ENCODE peak calls at places on chromosomes 16 and 17, in seven cellular contexts. K, M, B, F, H, Q and O are unnamed samples.

GRCh38 chr16:1093284-1094123 is 2.5 kb downstream of the C1QTNF8 start:
- DNase-seq in K (peak), M (no peak), B (no peak), F (no peak), H (no peak), Q (no peak), O (no peak)

GRCh38 chr17:21419299-21420239 is 43.4 kb downstream of the KCNJ12 start:
- DNase-seq in K (no peak), M (no peak), B (no peak), F (no peak), H (no peak), Q (no peak), O (no peak)

GRCh38 chr17:34171245-34171818 is 83.8 kb upstream of the CCL2 start:
- DNase-seq in K (peak), M (peak), B (no peak), F (peak), H (peak), Q (peak), O (peak)

GRCh38 chr16:8878523-8878911 is 3.6 kb upstream of the LITAFD start:
- DNase-seq in K (no peak), M (no peak), B (peak), F (no peak), H (no peak), Q (no peak), O (peak)

GRCh38 chr17:78375401-78376079 is 2.9 kb upstream of the PGS1 start:
- DNase-seq in K (no peak), M (peak), B (peak), F (peak), H (no peak), Q (peak), O (peak)

GRCh38 chr17:38596651-38597050 is 9.1 kb downstream of the SRCIN1 start:
- DNase-seq in K (no peak), M (no peak), B (no peak), F (no peak), H (no peak), Q (no peak), O (no peak)

GRCh38 chr16:65572156-65572555 is 450.3 kb upstream of the CDH11 start:
- DNase-seq in K (no peak), M (no peak), B (peak), F (peak), H (no peak), Q (no peak), O (peak)

GRCh38 chr16:47578573-47578972 is 117.4 kb downstream of the PHKB start:
- DNase-seq in K (no peak), M (no peak), B (no peak), F (no peak), H (no peak), Q (no peak), O (no peak)

GRCh38 chr16:2955779-2956565 is 8.1 kb upstream of the KREMEN2 start:
- DNase-seq in K (no peak), M (no peak), B (no peak), F (no peak), H (no peak), Q (no peak), O (no peak)

GRCh38 chr16:58501242-58502131 is 1.5 kb downstream of the NDRG4 start:
- DNase-seq in K (peak), M (peak), B (no peak), F (no peak), H (no peak), Q (no peak), O (no peak)

GRCh38 chr16:13186813-13187212 is 285.4 kb downstream of the SHISA9 start:
- DNase-seq in K (no peak), M (no peak), B (no peak), F (no peak), H (no peak), Q (no peak), O (no peak)

GRCh38 chr16:90018297-90019200 is 707 bp downstream of the DBNDD1 start:
- DNase-seq in K (no peak), M (no peak), B (no peak), F (peak), H (no peak), Q (no peak), O (no peak)

GRCh38 chr17:29555840-29556239 is 11.0 kb downstream of the ABHD15 start:
- DNase-seq in K (no peak), M (no peak), B (no peak), F (no peak), H (no peak), Q (no peak), O (no peak)

GRCh38 chr16:3065069-3065741 is at the start of gene IL32:
- DNase-seq in K (no peak), M (no peak), B (peak), F (peak), H (peak), Q (peak), O (peak)

GRCh38 chr16:30121741-30122620 is 1.0 kb downstream of the MAPK3 start:
- DNase-seq in K (no peak), M (peak), B (no peak), F (peak), H (peak), Q (peak), O (peak)

GRCh38 chr17:56125830-56126819 is 27.1 kb upstream of the ANKFN1 start:
- DNase-seq in K (peak), M (no peak), B (peak), F (peak), H (no peak), Q (no peak), O (peak)
- TF ChIP-seq CTCF in K (peak), M (peak), B (peak), F (peak), H (peak), Q (peak), O (peak)

DNA sequence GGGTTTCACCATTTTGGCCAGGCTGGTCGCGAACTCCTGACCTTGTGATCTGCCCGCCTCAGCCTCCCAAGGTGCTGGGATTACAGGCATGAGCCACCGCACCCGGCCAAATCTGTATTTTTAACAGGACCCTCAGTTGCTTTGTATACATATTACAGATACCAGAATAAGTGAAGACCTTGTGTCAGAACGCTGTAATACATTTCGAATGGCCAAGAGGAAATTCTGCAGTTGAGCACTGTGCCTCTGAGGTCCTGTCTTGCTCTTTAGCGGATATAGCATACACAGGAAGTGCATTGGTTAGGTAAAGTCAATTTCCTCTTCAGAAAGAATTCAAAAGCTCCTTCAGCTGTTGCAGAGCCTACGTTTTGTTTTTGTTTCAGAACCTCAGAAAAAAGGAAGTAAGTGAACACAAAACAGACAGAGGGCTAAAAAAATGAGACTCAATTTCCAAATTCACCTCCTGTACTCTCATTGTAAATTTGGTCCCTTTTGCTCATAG is 15.7 kb downstream of the CRLF3 start:
- DNase-seq in K (no peak), M (no peak), B (no peak), F (peak), H (no peak), Q (no peak), O (no peak)
- H3K4me3 ChIP-seq in K (no peak), M (no peak), B (no peak), F (peak), H (no peak), Q (no peak), O (no peak)

DNA sequence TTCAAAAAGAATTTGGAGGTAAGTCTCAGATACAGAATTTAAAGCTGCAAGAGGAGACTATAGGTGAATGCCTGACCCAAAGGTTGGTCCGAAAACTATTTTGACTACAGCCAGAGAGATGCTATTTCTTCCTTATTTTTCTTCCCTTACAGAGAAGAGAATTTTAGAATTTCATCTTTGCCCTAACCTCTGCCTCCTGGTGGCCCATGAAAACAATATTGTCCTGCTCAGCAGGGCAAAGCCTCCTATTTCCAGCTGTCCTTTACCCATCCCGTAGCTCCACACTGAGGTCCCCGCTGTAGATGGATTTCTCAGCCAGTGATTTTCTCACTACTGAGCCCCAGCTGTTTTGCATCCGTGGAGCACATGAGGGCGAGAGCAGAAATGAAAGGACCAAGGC is 24.6 kb downstream of the HOXB1 start:
- DNase-seq in K (no peak), M (no peak), B (no peak), F (no peak), H (no peak), Q (no peak), O (no peak)
- TF ChIP-seq CTCF in K (no peak), M (no peak), B (no peak), F (no peak), H (no peak), Q (no peak), O (no peak)

GRCh38 chr16:73233423-73233762 is 185.5 kb upstream of the ZFHX3 start:
- DNase-seq in K (no peak), M (no peak), B (no peak), F (no peak), H (no peak), Q (no peak), O (no peak)
- H3K4me3 ChIP-seq in K (peak), M (peak), B (no peak), F (no peak), H (peak), Q (peak), O (peak)

GRCh38 chr17:62755139-62755851 is 52.8 kb downstream of the MARCHF10 start:
- DNase-seq in K (peak), M (no peak), B (no peak), F (no peak), H (peak), Q (no peak), O (no peak)
- TF ChIP-seq CTCF in K (peak), M (no peak), B (no peak), F (no peak), H (peak), Q (no peak), O (no peak)

GRCh38 chr16:87575027-87575804 is 27.1 kb upstream of the JPH3 start:
- DNase-seq in K (no peak), M (no peak), B (no peak), F (no peak), H (no peak), Q (no peak), O (peak)
- H3K4me3 ChIP-seq in K (no peak), M (no peak), B (no peak), F (no peak), H (no peak), Q (no peak), O (no peak)

DNA sequence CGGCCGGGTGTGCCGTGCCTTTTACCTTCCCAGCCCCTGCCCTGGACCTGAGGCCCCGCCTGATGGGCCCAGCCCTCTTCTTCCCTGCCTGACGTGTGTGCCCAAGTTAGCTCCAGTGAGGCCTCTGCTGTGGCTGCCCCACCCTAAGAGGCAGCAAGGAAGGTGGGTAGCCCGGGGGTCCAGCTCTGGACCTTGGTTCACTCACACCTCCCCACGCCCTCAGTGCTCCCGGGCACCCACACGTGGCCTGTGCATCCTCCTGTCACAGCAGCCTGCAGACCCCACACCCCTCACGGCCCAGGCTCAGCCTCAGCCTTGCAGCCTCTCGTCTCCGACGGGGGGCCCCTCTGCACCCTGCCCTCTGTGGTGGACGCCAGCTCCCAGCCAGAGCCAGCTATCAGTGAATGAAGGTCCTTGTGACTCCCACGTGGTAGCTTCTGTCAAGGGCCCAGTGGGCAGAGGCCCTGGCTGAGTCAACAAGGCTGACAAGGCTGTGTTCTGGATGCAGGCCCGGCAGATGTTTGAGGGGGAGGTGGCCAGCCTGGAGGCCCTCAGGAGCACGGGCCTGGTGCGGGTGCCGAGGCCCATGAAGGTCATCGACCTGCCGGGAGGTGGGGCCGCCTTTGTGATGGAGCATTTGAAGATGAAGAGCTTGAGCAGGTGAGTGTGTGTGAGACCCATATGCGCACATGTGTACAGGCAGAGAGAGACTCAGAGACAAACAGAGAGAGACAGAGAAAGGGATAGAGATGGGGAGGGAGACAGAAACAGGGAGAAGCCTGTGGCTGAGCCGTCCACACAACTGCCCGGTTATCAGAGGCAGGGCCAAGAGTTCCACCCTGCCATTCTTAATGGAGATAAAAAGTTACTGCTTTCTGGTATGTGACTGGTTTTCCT is 2.8 kb downstream of the FN3K start:
- DNase-seq in K (no peak), M (peak), B (no peak), F (no peak), H (peak), Q (peak), O (peak)
- TF ChIP-seq CTCF in K (no peak), M (no peak), B (no peak), F (no peak), H (no peak), Q (no peak), O (no peak)

GRCh38 chr17:74852237-74853047 is 7.2 kb downstream of the GRIN2C start:
- DNase-seq in K (no peak), M (peak), B (no peak), F (no peak), H (no peak), Q (no peak), O (no peak)
- H3K4me3 ChIP-seq in K (no peak), M (peak), B (no peak), F (no peak), H (no peak), Q (no peak), O (no peak)

GRCh38 chr17:44502598-44503079 is 567 bp downstream of the GPATCH8 start:
- DNase-seq in K (peak), M (no peak), B (no peak), F (peak), H (no peak), Q (no peak), O (peak)
- TF ChIP-seq CTCF in K (no peak), M (no peak), B (no peak), F (no peak), H (no peak), Q (no peak), O (no peak)